ENCODE peak calls at places on chromosome 17, in five cellular contexts. One of them, this sample, is unnamed. For H3K27me3, the result is how much of the 10 kb centered on the place peaks cover.

GRCh38 chr17:37212184-37212583 is 163.6 kb upstream of the C17orf78 start:
- DNase-seq in Panc1: no peak
- DNase-seq in prostate gland: no peak
- DNase-seq in tibial artery: no peak
- DNase-seq in CD8-positive, alpha-beta memory T cell: no peak
- DNase-seq in this sample: no peak

GRCh38 chr17:73420897-73421296 is 109.1 kb upstream of the CDC42EP4 start:
- DNase-seq in Panc1: no peak
- DNase-seq in prostate gland: no peak
- DNase-seq in tibial artery: no peak
- DNase-seq in CD8-positive, alpha-beta memory T cell: no peak
- DNase-seq in this sample: no peak

GRCh38 chr17:83057793-83058477 is 21.5 kb upstream of the METRNL start:
- DNase-seq in Panc1: no peak
- DNase-seq in prostate gland: no peak
- DNase-seq in tibial artery: peak
- DNase-seq in CD8-positive, alpha-beta memory T cell: no peak
- DNase-seq in this sample: no peak

GRCh38 chr17:74865504-74866197 is 6.0 kb upstream of the GRIN2C start:
- DNase-seq in Panc1: no peak
- DNase-seq in prostate gland: no peak
- DNase-seq in tibial artery: no peak
- DNase-seq in CD8-positive, alpha-beta memory T cell: no peak
- DNase-seq in this sample: no peak

GRCh38 chr17:70158180-70158579 is 11.2 kb upstream of the KCNJ2 start:
- DNase-seq in Panc1: no peak
- DNase-seq in prostate gland: no peak
- DNase-seq in tibial artery: no peak
- DNase-seq in CD8-positive, alpha-beta memory T cell: no peak
- DNase-seq in this sample: no peak

GRCh38 chr17:57357392-57357784 is 101.1 kb downstream of the MSI2 start:
- DNase-seq in Panc1: no peak
- DNase-seq in prostate gland: peak
- DNase-seq in tibial artery: no peak
- DNase-seq in CD8-positive, alpha-beta memory T cell: no peak
- DNase-seq in this sample: no peak

GRCh38 chr17:35073991-35074627 is 10.6 kb upstream of the RFFL start:
- DNase-seq in Panc1: no peak
- DNase-seq in prostate gland: no peak
- DNase-seq in tibial artery: no peak
- DNase-seq in CD8-positive, alpha-beta memory T cell: no peak
- DNase-seq in this sample: no peak

GRCh38 chr17:58388302-58389190 is 28.8 kb downstream of the RNF43 start:
- DNase-seq in Panc1: no peak
- DNase-seq in prostate gland: no peak
- DNase-seq in tibial artery: no peak
- DNase-seq in CD8-positive, alpha-beta memory T cell: no peak
- DNase-seq in this sample: no peak

GRCh38 chr17:70677783-70678647 is 508.7 kb downstream of the KCNJ2 start:
- DNase-seq in Panc1: no peak
- DNase-seq in prostate gland: no peak
- DNase-seq in tibial artery: no peak
- DNase-seq in CD8-positive, alpha-beta memory T cell: no peak
- DNase-seq in this sample: no peak

GRCh38 chr17:57925361-57925990 is 29.7 kb downstream of the CUEDC1 start:
- DNase-seq in Panc1: no peak
- DNase-seq in prostate gland: no peak
- DNase-seq in tibial artery: no peak
- DNase-seq in CD8-positive, alpha-beta memory T cell: no peak
- DNase-seq in this sample: no peak

GRCh38 chr17:18185832-18186231 is 2.2 kb downstream of the ALKBH5 start:
- DNase-seq in Panc1: no peak
- DNase-seq in prostate gland: no peak
- DNase-seq in tibial artery: no peak
- DNase-seq in CD8-positive, alpha-beta memory T cell: no peak
- DNase-seq in this sample: no peak

GRCh38 chr17:45837603-45838002 is 7.1 kb upstream of the SPPL2C start:
- DNase-seq in Panc1: no peak
- DNase-seq in prostate gland: no peak
- DNase-seq in tibial artery: no peak
- DNase-seq in CD8-positive, alpha-beta memory T cell: no peak
- DNase-seq in this sample: no peak

DNA sequence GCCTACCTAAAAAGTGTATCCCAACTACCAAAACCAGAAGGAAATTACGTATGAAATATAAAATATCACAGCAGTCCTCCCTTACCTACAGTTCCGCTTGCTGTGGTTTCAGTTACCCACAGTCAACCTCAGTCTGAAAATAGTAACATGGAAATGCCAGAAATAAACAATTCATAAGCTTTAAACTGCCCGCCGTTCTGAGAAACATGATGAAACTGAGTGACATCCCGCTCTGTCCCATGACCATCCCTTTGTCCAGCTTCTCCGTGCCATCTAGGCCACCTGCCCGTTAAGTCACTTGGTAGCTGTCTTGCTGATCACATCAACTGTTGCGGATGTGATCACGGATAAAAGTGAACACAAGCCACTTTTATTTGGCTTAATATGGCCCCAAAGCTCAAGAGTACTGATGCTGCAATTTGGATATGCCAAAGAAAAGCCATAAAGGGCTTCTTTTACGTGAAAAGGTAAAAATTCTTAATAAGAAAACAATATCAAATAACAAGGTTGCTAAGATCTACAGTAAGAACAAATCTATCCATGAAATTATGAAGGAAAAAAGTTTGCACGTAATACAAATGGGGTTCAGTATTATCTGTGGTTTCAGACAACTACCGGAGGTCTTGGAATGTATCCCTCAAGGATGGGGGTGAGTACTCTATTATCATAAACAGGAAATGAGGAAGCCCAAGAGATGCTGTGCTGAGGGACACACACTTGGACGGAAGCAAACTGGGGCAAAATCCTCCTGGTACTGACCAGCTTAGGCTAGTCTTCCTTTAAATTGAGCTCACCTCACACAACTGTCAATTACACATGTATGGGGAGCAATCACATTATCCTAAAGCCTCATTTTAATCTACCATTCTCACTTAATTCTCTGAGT is 8.2 kb downstream of the USP22 start:
- DNase-seq in Panc1: no peak
- DNase-seq in prostate gland: no peak
- DNase-seq in tibial artery: no peak
- DNase-seq in CD8-positive, alpha-beta memory T cell: peak
- DNase-seq in this sample: no peak
- H3K4me3 ChIP-seq in Panc1: no peak
- H3K4me3 ChIP-seq in prostate gland: no peak
- H3K4me3 ChIP-seq in tibial artery: peak
- H3K4me3 ChIP-seq in CD8-positive, alpha-beta memory T cell: peak
- H3K4me3 ChIP-seq in this sample: no peak

GRCh38 chr17:6163632-6164319 is 93.6 kb downstream of the WSCD1 start:
- DNase-seq in Panc1: no peak
- DNase-seq in prostate gland: no peak
- DNase-seq in tibial artery: no peak
- DNase-seq in CD8-positive, alpha-beta memory T cell: no peak
- DNase-seq in this sample: no peak

GRCh38 chr17:6164996-6165395 is 94.8 kb downstream of the WSCD1 start:
- DNase-seq in Panc1: no peak
- DNase-seq in prostate gland: no peak
- DNase-seq in tibial artery: no peak
- DNase-seq in CD8-positive, alpha-beta memory T cell: no peak
- DNase-seq in this sample: no peak

GRCh38 chr17:6170349-6170748 is 100.2 kb downstream of the WSCD1 start:
- DNase-seq in Panc1: no peak
- DNase-seq in prostate gland: no peak
- DNase-seq in tibial artery: no peak
- DNase-seq in CD8-positive, alpha-beta memory T cell: no peak
- DNase-seq in this sample: no peak

GRCh38 chr17:6165806-6166205 is 95.6 kb downstream of the WSCD1 start:
- DNase-seq in Panc1: no peak
- DNase-seq in prostate gland: no peak
- DNase-seq in tibial artery: no peak
- DNase-seq in CD8-positive, alpha-beta memory T cell: no peak
- DNase-seq in this sample: no peak

GRCh38 chr17:6166492-6167179 is 96.5 kb downstream of the WSCD1 start:
- DNase-seq in Panc1: no peak
- DNase-seq in prostate gland: no peak
- DNase-seq in tibial artery: no peak
- DNase-seq in CD8-positive, alpha-beta memory T cell: no peak
- DNase-seq in this sample: no peak
- H3K27me3 ChIP-seq in Panc1: under half
- H3K27me3 ChIP-seq in prostate gland: under half
- H3K27me3 ChIP-seq in tibial artery: under half
- H3K27me3 ChIP-seq in CD8-positive, alpha-beta memory T cell: under half
- H3K27me3 ChIP-seq in this sample: under half

DNA sequence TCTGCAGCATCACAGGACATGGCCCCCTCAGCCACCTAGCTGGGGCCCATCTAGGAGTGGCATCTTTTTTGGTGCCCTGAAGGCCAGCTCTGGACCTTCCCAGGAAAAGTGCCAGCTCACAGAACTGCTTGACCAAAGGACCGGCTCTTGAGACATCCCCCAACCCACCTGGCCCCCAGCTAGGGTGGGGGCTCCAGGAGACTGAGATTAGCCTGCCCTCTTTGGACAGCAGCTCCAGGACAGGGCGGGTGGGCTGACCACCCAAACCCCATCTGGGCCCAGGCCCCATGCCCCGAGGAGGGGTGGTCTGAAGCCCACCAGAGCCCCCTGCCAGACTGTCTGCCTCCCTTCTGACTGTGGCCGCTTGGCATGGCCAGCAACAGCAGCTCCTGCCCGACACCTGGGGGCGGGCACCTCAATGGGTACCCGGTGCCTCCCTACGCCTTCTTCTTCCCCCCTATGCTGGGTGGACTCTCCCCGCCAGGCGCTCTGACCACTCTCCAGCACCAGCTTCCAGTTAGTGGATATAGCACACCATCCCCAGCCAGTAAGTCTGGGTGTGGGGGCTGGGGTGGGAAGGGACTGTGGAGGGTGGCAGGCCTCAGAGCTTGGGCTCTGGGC is 22.0 kb downstream of the RARA start:
- DNase-seq in Panc1: no peak
- DNase-seq in prostate gland: no peak
- DNase-seq in tibial artery: no peak
- DNase-seq in CD8-positive, alpha-beta memory T cell: no peak
- DNase-seq in this sample: no peak
- H3K4me3 ChIP-seq in Panc1: no peak
- H3K4me3 ChIP-seq in prostate gland: no peak
- H3K4me3 ChIP-seq in tibial artery: no peak
- H3K4me3 ChIP-seq in CD8-positive, alpha-beta memory T cell: no peak
- H3K4me3 ChIP-seq in this sample: no peak

GRCh38 chr17:59723041-59723440 is 15.6 kb downstream of the VMP1 start:
- DNase-seq in Panc1: no peak
- DNase-seq in prostate gland: no peak
- DNase-seq in tibial artery: no peak
- DNase-seq in CD8-positive, alpha-beta memory T cell: no peak
- DNase-seq in this sample: no peak
- H3K27me3 ChIP-seq in Panc1: under half
- H3K27me3 ChIP-seq in prostate gland: under half
- H3K27me3 ChIP-seq in tibial artery: under half
- H3K27me3 ChIP-seq in CD8-positive, alpha-beta memory T cell: under half
- H3K27me3 ChIP-seq in this sample: under half

GRCh38 chr17:6713918-6714271 is 726 bp upstream of the SLC13A5 start:
- DNase-seq in Panc1: no peak
- DNase-seq in prostate gland: no peak
- DNase-seq in tibial artery: no peak
- DNase-seq in CD8-positive, alpha-beta memory T cell: no peak
- DNase-seq in this sample: no peak
- H3K4me3 ChIP-seq in Panc1: no peak
- H3K4me3 ChIP-seq in prostate gland: peak
- H3K4me3 ChIP-seq in tibial artery: no peak
- H3K4me3 ChIP-seq in CD8-positive, alpha-beta memory T cell: no peak
- H3K4me3 ChIP-seq in this sample: peak

DNA sequence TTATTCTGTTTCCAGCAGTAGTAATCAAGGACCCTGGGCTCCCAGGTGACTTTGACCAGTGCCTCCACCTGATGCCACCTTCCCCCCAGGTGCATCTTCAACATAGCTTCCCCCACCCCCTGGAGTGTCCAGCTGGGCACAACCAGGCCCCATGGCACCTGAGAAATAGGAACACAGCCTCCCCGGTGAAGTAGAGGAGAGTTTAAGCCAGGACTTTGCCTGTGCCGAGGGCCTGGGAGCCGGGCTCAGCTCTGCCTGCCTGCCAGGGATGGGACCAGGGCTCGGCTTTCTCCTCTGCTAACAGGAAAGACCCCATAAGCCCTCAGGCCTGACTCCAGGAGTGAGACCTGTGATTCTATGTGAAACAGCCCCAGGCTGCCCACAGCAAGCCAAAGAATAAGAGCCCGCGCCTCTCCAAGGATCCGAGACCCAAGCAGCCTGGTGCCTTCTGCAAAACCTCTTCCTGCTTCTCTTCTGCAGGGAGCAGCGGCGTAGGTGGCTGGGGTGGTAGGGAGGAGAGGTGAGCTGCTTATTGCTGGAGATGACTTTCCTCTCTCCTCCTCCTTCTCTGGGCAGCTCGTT is 16.4 kb upstream of the RBFOX3 start:
- DNase-seq in Panc1: no peak
- DNase-seq in prostate gland: no peak
- DNase-seq in tibial artery: peak
- DNase-seq in CD8-positive, alpha-beta memory T cell: no peak
- DNase-seq in this sample: no peak
- H3K27me3 ChIP-seq in Panc1: under half
- H3K27me3 ChIP-seq in prostate gland: under half
- H3K27me3 ChIP-seq in tibial artery: under half
- H3K27me3 ChIP-seq in CD8-positive, alpha-beta memory T cell: under half
- H3K27me3 ChIP-seq in this sample: under half

GRCh38 chr17:41772586-41773189 is 13.8 kb downstream of the JUP start:
- DNase-seq in Panc1: no peak
- DNase-seq in prostate gland: no peak
- DNase-seq in tibial artery: no peak
- DNase-seq in CD8-positive, alpha-beta memory T cell: no peak
- DNase-seq in this sample: no peak
- H3K4me3 ChIP-seq in Panc1: no peak
- H3K4me3 ChIP-seq in prostate gland: no peak
- H3K4me3 ChIP-seq in tibial artery: no peak
- H3K4me3 ChIP-seq in CD8-positive, alpha-beta memory T cell: no peak
- H3K4me3 ChIP-seq in this sample: no peak

GRCh38 chr17:5783851-5784250 is 199.5 kb upstream of the NLRP1 start:
- DNase-seq in Panc1: no peak
- DNase-seq in prostate gland: no peak
- DNase-seq in tibial artery: peak
- DNase-seq in CD8-positive, alpha-beta memory T cell: no peak
- DNase-seq in this sample: no peak
- H3K27me3 ChIP-seq in Panc1: under half
- H3K27me3 ChIP-seq in prostate gland: under half
- H3K27me3 ChIP-seq in tibial artery: under half
- H3K27me3 ChIP-seq in CD8-positive, alpha-beta memory T cell: under half
- H3K27me3 ChIP-seq in this sample: under half

DNA sequence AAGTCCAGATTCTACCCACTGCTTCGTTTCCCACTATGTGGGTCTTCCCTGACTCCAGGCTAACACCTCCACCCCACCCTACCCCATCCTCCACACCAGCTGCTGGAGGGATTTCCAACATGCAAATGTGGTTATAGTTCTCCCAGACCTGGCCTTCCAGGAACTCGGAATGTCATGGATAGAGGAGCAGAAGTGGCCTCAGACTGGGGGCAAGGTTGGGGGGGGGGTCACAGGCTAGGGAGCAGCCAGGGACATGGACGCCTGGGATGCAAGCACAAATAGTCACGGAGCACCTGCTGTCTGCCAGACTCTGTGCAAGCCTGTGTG is 2.0 kb downstream of the CAMKK1 start:
- DNase-seq in Panc1: no peak
- DNase-seq in prostate gland: no peak
- DNase-seq in tibial artery: no peak
- DNase-seq in CD8-positive, alpha-beta memory T cell: no peak
- DNase-seq in this sample: no peak
- H3K4me3 ChIP-seq in Panc1: peak
- H3K4me3 ChIP-seq in prostate gland: no peak
- H3K4me3 ChIP-seq in tibial artery: no peak
- H3K4me3 ChIP-seq in CD8-positive, alpha-beta memory T cell: no peak
- H3K4me3 ChIP-seq in this sample: no peak

This sample was measured in iPS DF 6.9.